ENCODE peak calls at places on chromosome 1, in four cellular contexts. N is nephron progenitor cell; B is CD4-positive, alpha-beta T cell; P is HFFc6. Z is an unnamed sample.
A peak's percentile ranks its signal among the peaks of the same experiment; 100 is the strongest.

GRCh38 chr1:59516881-59517280 is 220.0 kb downstream of the FGGY start:
- DNase-seq in N (no peak), B (no peak), P (no peak), Z (no peak)

GRCh38 chr1:203462878-203463277 is 12.7 kb upstream of the PRELP start:
- DNase-seq in N (no peak), B (no peak), P (peak; percentile 76), Z (no peak)

GRCh38 chr1:94753171-94753972 is 66.8 kb upstream of the SLC44A3 start:
- DNase-seq in N (no peak), B (no peak), P (no peak), Z (no peak)

GRCh38 chr1:55959136-55959548 is 620.2 kb downstream of the PLPP3 start:
- DNase-seq in N (no peak), B (no peak), P (no peak), Z (no peak)

GRCh38 chr1:174534789-174535188 is 87.0 kb downstream of the GPR52 start:
- DNase-seq in N (no peak), B (no peak), P (peak; percentile 3), Z (no peak)

GRCh38 chr1:99806882-99807281 is 40.4 kb upstream of the FRRS1 start:
- DNase-seq in N (no peak), B (no peak), P (no peak), Z (no peak)

GRCh38 chr1:109404838-109405237 is 7.1 kb upstream of the SORT1 start:
- DNase-seq in N (no peak), B (no peak), P (no peak), Z (no peak)

GRCh38 chr1:35386954-35387353 is 118.4 kb downstream of the ZMYM4 start:
- DNase-seq in N (no peak), B (no peak), P (no peak), Z (no peak)

GRCh38 chr1:33086384-33086850 is 5.5 kb downstream of the AZIN2 start:
- DNase-seq in N (peak; percentile 76), B (peak; percentile 26), P (peak; percentile 41), Z (no peak)

GRCh38 chr1:242522304-242522945 is 2.1 kb downstream of the PLD5 start:
- DNase-seq in N (no peak), B (no peak), P (no peak), Z (no peak)

GRCh38 chr1:45684402-45684801 is 1.9 kb downstream of the GPBP1L1 start:
- DNase-seq in N (no peak), B (no peak), P (no peak), Z (no peak)

GRCh38 chr1:116983112-116983511 is 18.4 kb upstream of the CD101 start:
- DNase-seq in N (no peak), B (no peak), P (no peak), Z (no peak)

GRCh38 chr1:10793129-10793651 is 3.3 kb downstream of the CASZ1 start:
- DNase-seq in N (peak; percentile 27), B (no peak), P (no peak), Z (no peak)

GRCh38 chr1:165441166-165441955 is 3.6 kb downstream of the RXRG start:
- DNase-seq in N (no peak), B (no peak), P (no peak), Z (no peak)

GRCh38 chr1:19010995-19011696 is 54.7 kb upstream of the IFFO2 start:
- DNase-seq in N (no peak), B (peak; percentile 25), P (peak; percentile 98), Z (peak; percentile 17)

GRCh38 chr1:166924829-166925541 is 48.9 kb upstream of the TADA1 start:
- DNase-seq in N (no peak), B (no peak), P (no peak), Z (no peak)

GRCh38 chr1:68178821-68179490 is 53.4 kb downstream of the WLS start:
- DNase-seq in N (no peak), B (no peak), P (peak; percentile 30), Z (no peak)

GRCh38 chr1:203453016-203453415 is 22.6 kb upstream of the PRELP start:
- DNase-seq in N (no peak), B (no peak), P (no peak), Z (no peak)

GRCh38 chr1:234271243-234271606 is 102.0 kb upstream of the COA6 start:
- DNase-seq in N (no peak), B (no peak), P (no peak), Z (no peak)

GRCh38 chr1:24745711-24746582 is 700 bp downstream of the CLIC4 start:
- DNase-seq in N (no peak), B (no peak), P (peak; percentile 46), Z (peak; percentile 15)

GRCh38 chr1:180117764-180118116 is 36.9 kb upstream of the QSOX1 start:
- DNase-seq in N (no peak), B (no peak), P (peak; percentile 71), Z (no peak)

GRCh38 chr1:62109124-62109523 is 85.5 kb upstream of the L1TD1 start:
- DNase-seq in N (no peak), B (no peak), P (no peak), Z (no peak)

Z was measured in T-helper 17 cell.